ENCODE peak calls at places on chromosomes 11 and 22, in nine cellular contexts. G, N, K, U, V, S, W, R and B are unnamed samples.

GRCh38 chr22:40396882-40397281 is 26.5 kb downstream of the SGSM3 start:
- DNase-seq in G (no peak), N (peak), K (no peak), U (no peak), V (no peak), S (peak), W (no peak), R (no peak), B (peak)

GRCh38 chr11:5719703-5720495 is 16.3 kb upstream of the OR56B1 start:
- DNase-seq in G (no peak), N (no peak), K (no peak), U (no peak), V (no peak), S (peak), W (no peak), R (no peak), B (no peak)

GRCh38 chr22:49960967-49961600 is 512 bp downstream of the PIM3 start:
- DNase-seq in G (no peak), N (peak), K (no peak), U (peak), V (no peak), S (peak), W (peak), R (no peak), B (no peak)

GRCh38 chr22:28429711-28430110 is 249.9 kb downstream of the TTC28 start:
- DNase-seq in G (no peak), N (no peak), K (no peak), U (no peak), V (no peak), S (no peak), W (no peak), R (no peak), B (no peak)

GRCh38 chr11:4183410-4184057 is 88.9 kb downstream of the RRM1 start:
- DNase-seq in G (no peak), N (no peak), K (no peak), U (no peak), V (no peak), S (no peak), W (peak), R (no peak), B (no peak)

GRCh38 chr11:65403607-65404121 is 17.2 kb downstream of the FRMD8 start:
- DNase-seq in G (no peak), N (no peak), K (peak), U (no peak), V (no peak), S (no peak), W (no peak), R (no peak), B (no peak)

GRCh38 chr11:32421992-32422391 is 13.3 kb downstream of the WT1 start:
- DNase-seq in G (no peak), N (no peak), K (no peak), U (no peak), V (no peak), S (peak), W (no peak), R (no peak), B (no peak)

GRCh38 chr11:27754035-27755017 is 54.1 kb upstream of the BDNF start:
- DNase-seq in G (no peak), N (peak), K (no peak), U (no peak), V (no peak), S (peak), W (no peak), R (no peak), B (no peak)

GRCh38 chr22:38177926-38178604 is 3.6 kb downstream of the PLA2G6 start:
- DNase-seq in G (no peak), N (peak), K (no peak), U (no peak), V (no peak), S (peak), W (no peak), R (peak), B (no peak)

GRCh38 chr22:47419239-47419638 is 656.8 kb downstream of the TBC1D22A start:
- DNase-seq in G (no peak), N (no peak), K (no peak), U (no peak), V (no peak), S (no peak), W (no peak), R (no peak), B (no peak)